ENCODE peak calls at places on chromosome 6, in four cellular contexts. One of them, this sample, is unnamed.
A peak's percentile ranks its signal among the peaks of the same experiment; 100 is the strongest.

GRCh38 chr6:132392292-132392691 is 9.0 kb downstream of the MOXD1 start:
- DNase-seq in IMR-90: no peak
- DNase-seq in H1: no peak
- DNase-seq in mesendoderm: no peak
- DNase-seq in this sample: no peak

GRCh38 chr6:91895592-91895991 is 1308.7 kb upstream of the MAP3K7 start:
- DNase-seq in IMR-90: no peak
- DNase-seq in H1: no peak
- DNase-seq in mesendoderm: no peak
- DNase-seq in this sample: no peak

GRCh38 chr6:161169690-161170089 is 104.2 kb downstream of the AGPAT4 start:
- DNase-seq in IMR-90: peak; percentile 62
- DNase-seq in H1: no peak
- DNase-seq in mesendoderm: peak; percentile 14
- DNase-seq in this sample: no peak

GRCh38 chr6:104887350-104887749 is 27.6 kb upstream of the HACE1 start:
- DNase-seq in IMR-90: peak; percentile 47
- DNase-seq in H1: no peak
- DNase-seq in mesendoderm: peak; percentile 46
- DNase-seq in this sample: no peak

GRCh38 chr6:70738028-70738427 is 70.3 kb downstream of the SMAP1 start:
- DNase-seq in IMR-90: peak; percentile 18
- DNase-seq in H1: no peak
- DNase-seq in mesendoderm: no peak
- DNase-seq in this sample: no peak

GRCh38 chr6:148064406-148065134 is 278.1 kb upstream of the SASH1 start:
- DNase-seq in IMR-90: peak; percentile 27
- DNase-seq in H1: no peak
- DNase-seq in mesendoderm: peak; percentile 66
- DNase-seq in this sample: no peak

GRCh38 chr6:98787961-98788360 is 46.4 kb upstream of the POU3F2 start:
- DNase-seq in IMR-90: no peak
- DNase-seq in H1: no peak
- DNase-seq in mesendoderm: peak; percentile 74
- DNase-seq in this sample: peak; percentile 60

GRCh38 chr6:74851598-74851997 is 354.3 kb downstream of the COL12A1 start:
- DNase-seq in IMR-90: peak; percentile 60
- DNase-seq in H1: no peak
- DNase-seq in mesendoderm: no peak
- DNase-seq in this sample: no peak

GRCh38 chr6:28737750-28738395 is 185.9 kb downstream of the TRIM27 start:
- DNase-seq in IMR-90: no peak
- DNase-seq in H1: no peak
- DNase-seq in mesendoderm: peak; percentile 72
- DNase-seq in this sample: peak; percentile 60

DNA sequence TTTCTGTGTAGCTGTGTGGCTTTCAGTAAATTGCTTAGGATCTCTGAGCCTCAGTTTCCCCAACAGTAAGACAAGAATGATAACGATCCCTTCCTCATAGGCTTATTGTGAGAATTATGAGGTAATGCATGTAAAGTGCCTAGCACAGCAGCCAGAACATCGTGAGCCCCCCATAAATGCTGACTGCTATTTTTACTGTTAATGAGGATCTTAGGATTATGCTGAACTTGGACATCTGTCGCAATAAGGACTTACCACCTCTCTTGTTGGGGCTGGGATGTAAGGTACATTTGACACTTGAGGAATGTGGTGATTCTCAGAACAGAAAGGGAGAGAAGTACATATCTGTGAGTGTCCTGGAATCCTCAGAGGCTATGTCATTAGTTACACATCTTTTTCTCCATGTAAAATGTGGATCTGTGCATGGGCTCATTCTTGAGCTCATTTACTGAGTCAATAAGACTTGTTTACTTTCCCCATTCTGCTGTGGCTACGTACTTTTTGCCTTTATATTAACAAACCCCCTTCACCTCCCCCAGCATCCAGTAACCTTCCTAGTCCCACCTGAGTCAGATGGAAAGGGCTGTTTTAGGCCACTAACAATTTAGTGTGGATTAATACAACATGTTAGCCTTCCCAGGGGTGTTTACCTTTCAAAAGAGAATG is 64.4 kb upstream of the PLEKHG1 start:
- DNase-seq in IMR-90: no peak
- DNase-seq in H1: no peak
- DNase-seq in mesendoderm: no peak
- DNase-seq in this sample: no peak
- H4K5ac ChIP-seq in IMR-90: no peak overlapping the region
- H4K5ac ChIP-seq in H1: no peak overlapping the region
- H4K5ac ChIP-seq in mesendoderm: no peak overlapping the region
- H4K5ac ChIP-seq in this sample: no peak overlapping the region

DNA sequence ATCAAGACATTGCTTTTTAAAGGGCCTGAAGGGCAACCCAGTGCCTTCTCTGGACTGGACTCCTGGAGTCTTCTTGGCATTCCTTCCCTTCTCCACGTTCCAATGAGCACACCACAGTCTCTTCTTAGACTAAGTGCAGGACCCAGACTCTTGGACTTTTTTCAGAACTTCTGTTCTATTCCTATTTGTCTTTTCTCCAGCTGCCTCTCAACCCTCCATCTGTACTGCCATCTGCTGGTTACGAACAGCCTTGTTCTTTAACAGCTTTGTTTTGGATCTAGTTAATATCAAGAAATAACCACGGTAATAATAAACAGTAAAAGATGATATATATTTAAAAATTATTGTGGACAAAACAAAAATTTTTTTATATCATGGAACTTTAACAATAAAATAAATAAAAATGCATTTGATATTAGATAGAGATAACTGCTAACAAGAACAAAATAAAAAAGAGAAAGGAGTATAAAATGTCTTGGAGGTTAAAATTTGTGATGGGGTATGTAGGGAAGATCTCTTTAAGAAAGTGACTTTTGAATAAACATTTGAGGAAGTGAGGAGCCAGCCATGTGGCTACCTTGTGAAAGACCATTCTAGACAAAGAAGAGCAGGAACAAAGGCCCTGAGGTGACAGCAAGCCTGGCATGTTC is 105.1 kb upstream of the HCRTR2 start:
- DNase-seq in IMR-90: peak; percentile 66
- DNase-seq in H1: peak; percentile 2
- DNase-seq in mesendoderm: peak; percentile 55
- DNase-seq in this sample: peak; percentile 30
- H2AK5ac ChIP-seq in IMR-90: peak overlapping the region; percentile 52
- H2AK5ac ChIP-seq in H1: no peak overlapping the region
- H2AK5ac ChIP-seq in mesendoderm: no peak overlapping the region
- H2AK5ac ChIP-seq in this sample: no peak overlapping the region

GRCh38 chr6:54801669-54802068 is 44.9 kb upstream of the FAM83B start:
- DNase-seq in IMR-90: peak; percentile 93
- DNase-seq in H1: no peak
- DNase-seq in mesendoderm: peak; percentile 47
- DNase-seq in this sample: no peak
- H4K5ac ChIP-seq in IMR-90: no peak overlapping the region
- H4K5ac ChIP-seq in H1: no peak overlapping the region
- H4K5ac ChIP-seq in mesendoderm: no peak overlapping the region
- H4K5ac ChIP-seq in this sample: no peak overlapping the region

GRCh38 chr6:26033132-26033941 is 53.9 kb upstream of the HFE start:
- DNase-seq in IMR-90: peak; percentile 99
- DNase-seq in H1: no peak
- DNase-seq in mesendoderm: peak; percentile 98
- DNase-seq in this sample: peak; percentile 76
- H2AK5ac ChIP-seq in IMR-90: peak overlapping the region; percentile 23
- H2AK5ac ChIP-seq in H1: peak overlapping the region; percentile 1
- H2AK5ac ChIP-seq in mesendoderm: no peak overlapping the region
- H2AK5ac ChIP-seq in this sample: no peak overlapping the region

GRCh38 chr6:157220485-157220884 is 102.8 kb downstream of the TMEM242 start:
- DNase-seq in IMR-90: no peak
- DNase-seq in H1: no peak
- DNase-seq in mesendoderm: no peak
- DNase-seq in this sample: no peak
- H4K5ac ChIP-seq in IMR-90: peak overlapping the region; percentile 51
- H4K5ac ChIP-seq in H1: no peak overlapping the region
- H4K5ac ChIP-seq in mesendoderm: no peak overlapping the region
- H4K5ac ChIP-seq in this sample: no peak overlapping the region

GRCh38 chr6:41543087-41543486 is 3.1 kb upstream of the FOXP4 start:
- DNase-seq in IMR-90: no peak
- DNase-seq in H1: no peak
- DNase-seq in mesendoderm: no peak
- DNase-seq in this sample: no peak
- H2AK5ac ChIP-seq in IMR-90: no peak overlapping the region
- H2AK5ac ChIP-seq in H1: no peak overlapping the region
- H2AK5ac ChIP-seq in mesendoderm: no peak overlapping the region
- H2AK5ac ChIP-seq in this sample: no peak overlapping the region

GRCh38 chr6:150237626-150238025 is 94.8 kb downstream of the PPP1R14C start:
- DNase-seq in IMR-90: no peak
- DNase-seq in H1: no peak
- DNase-seq in mesendoderm: no peak
- DNase-seq in this sample: no peak
- H4K5ac ChIP-seq in IMR-90: no peak overlapping the region
- H4K5ac ChIP-seq in H1: no peak overlapping the region
- H4K5ac ChIP-seq in mesendoderm: no peak overlapping the region
- H4K5ac ChIP-seq in this sample: no peak overlapping the region

GRCh38 chr6:149545258-149545753 is 537 bp downstream of the PPIL4 start:
- DNase-seq in IMR-90: peak; percentile 73
- DNase-seq in H1: no peak
- DNase-seq in mesendoderm: peak; percentile 79
- DNase-seq in this sample: peak; percentile 34
- H2AK5ac ChIP-seq in IMR-90: peak overlapping the region; percentile 99
- H2AK5ac ChIP-seq in H1: peak overlapping the region; percentile 91
- H2AK5ac ChIP-seq in mesendoderm: no peak overlapping the region
- H2AK5ac ChIP-seq in this sample: no peak overlapping the region

GRCh38 chr6:3159805-3160781 is 2.7 kb upstream of the TUBB2A start:
- DNase-seq in IMR-90: no peak
- DNase-seq in H1: no peak
- DNase-seq in mesendoderm: peak; percentile 83
- DNase-seq in this sample: peak; percentile 76
- H4K5ac ChIP-seq in IMR-90: no peak overlapping the region
- H4K5ac ChIP-seq in H1: no peak overlapping the region
- H4K5ac ChIP-seq in mesendoderm: no peak overlapping the region
- H4K5ac ChIP-seq in this sample: no peak overlapping the region

DNA sequence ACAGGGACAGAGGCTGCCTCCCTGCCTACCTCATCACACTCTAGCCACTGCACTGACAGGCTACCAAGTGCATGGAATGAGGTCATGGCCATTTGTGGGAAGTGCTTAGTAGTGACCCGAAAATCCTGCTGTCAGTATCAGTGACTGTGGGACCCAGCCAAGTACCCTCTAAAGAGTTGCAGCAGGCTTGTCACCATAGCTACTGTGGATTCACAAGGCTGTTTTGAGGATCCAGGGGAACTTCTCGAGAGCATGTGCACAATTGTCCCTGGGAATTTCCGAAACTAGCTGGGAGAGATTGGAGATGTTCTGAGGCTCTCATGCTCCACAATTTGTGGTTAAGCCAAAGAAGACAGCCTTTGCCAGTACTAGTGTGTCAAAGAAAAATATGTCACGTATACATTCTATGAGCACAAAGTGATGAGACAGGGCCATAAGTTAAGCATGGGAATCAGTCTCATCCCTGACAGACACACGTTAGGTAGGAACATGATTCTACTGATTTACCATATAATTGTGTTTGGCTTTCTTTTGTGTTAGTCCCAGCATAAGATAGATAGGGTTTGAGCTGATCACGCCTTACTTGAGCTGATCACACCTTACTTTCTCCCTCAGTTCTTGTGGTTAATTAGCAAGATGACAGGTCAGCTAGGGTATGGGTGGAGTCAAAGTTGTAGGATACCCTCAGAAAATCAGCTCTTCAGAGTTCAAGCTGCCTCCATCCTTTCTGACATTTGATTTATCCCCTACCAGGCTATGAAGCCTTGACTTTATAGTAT is 42.6 kb upstream of the TMEM170B start:
- DNase-seq in IMR-90: no peak
- DNase-seq in H1: no peak
- DNase-seq in mesendoderm: peak; percentile 68
- DNase-seq in this sample: no peak
- H2AK5ac ChIP-seq in IMR-90: peak overlapping the region; percentile 91
- H2AK5ac ChIP-seq in H1: no peak overlapping the region
- H2AK5ac ChIP-seq in mesendoderm: no peak overlapping the region
- H2AK5ac ChIP-seq in this sample: no peak overlapping the region

This sample was measured in H9.